ENCODE peak calls at places on chromosome 6, in six cellular contexts. One of them, this sample, is unnamed. For H3K4me1, the result is how much of the 10 kb centered on the place peaks cover.

GRCh38 chr6:140174509-140174908 is 800.1 kb upstream of the CITED2 start:
- DNase-seq in A549: peak
- DNase-seq in CD4-positive, alpha-beta memory T cell: no peak
- DNase-seq in iPS DF 6.9: no peak
- DNase-seq in lung: no peak
- DNase-seq in astrocyte: peak
- DNase-seq in this sample: peak

GRCh38 chr6:74280130-74280692 is 584.2 kb downstream of the CD109 start:
- DNase-seq in CD4-positive, alpha-beta memory T cell: no peak
- DNase-seq in iPS DF 6.9: peak
- DNase-seq in astrocyte: no peak
- DNase-seq in A549: peak
- DNase-seq in lung: no peak
- DNase-seq in this sample: peak

GRCh38 chr6:16003197-16003491 is 125.7 kb upstream of the MYLIP start:
- DNase-seq in lung: no peak
- DNase-seq in A549: no peak
- DNase-seq in astrocyte: no peak
- DNase-seq in iPS DF 6.9: no peak
- DNase-seq in CD4-positive, alpha-beta memory T cell: no peak
- DNase-seq in this sample: no peak

GRCh38 chr6:101912266-101912665 is 518.8 kb downstream of the GRIK2 start:
- DNase-seq in astrocyte: no peak
- DNase-seq in CD4-positive, alpha-beta memory T cell: no peak
- DNase-seq in iPS DF 6.9: no peak
- DNase-seq in lung: no peak
- DNase-seq in A549: no peak
- DNase-seq in this sample: no peak

GRCh38 chr6:34305982-34306702 is 57.3 kb upstream of the SMIM29 start:
- DNase-seq in A549: no peak
- DNase-seq in lung: no peak
- DNase-seq in astrocyte: peak
- DNase-seq in iPS DF 6.9: no peak
- DNase-seq in CD4-positive, alpha-beta memory T cell: no peak
- DNase-seq in this sample: no peak

GRCh38 chr6:43823390-43823789 is 53.4 kb downstream of the VEGFA start:
- DNase-seq in astrocyte: no peak
- DNase-seq in lung: no peak
- DNase-seq in CD4-positive, alpha-beta memory T cell: no peak
- DNase-seq in iPS DF 6.9: no peak
- DNase-seq in A549: no peak
- DNase-seq in this sample: no peak

GRCh38 chr6:166957087-166957804 is 896 bp upstream of the RNASET2 start:
- DNase-seq in CD4-positive, alpha-beta memory T cell: peak
- DNase-seq in iPS DF 6.9: no peak
- DNase-seq in lung: peak
- DNase-seq in astrocyte: no peak
- DNase-seq in A549: no peak
- DNase-seq in this sample: no peak

GRCh38 chr6:132364675-132365074 is 36.6 kb downstream of the MOXD1 start:
- DNase-seq in CD4-positive, alpha-beta memory T cell: no peak
- DNase-seq in A549: no peak
- DNase-seq in lung: no peak
- DNase-seq in astrocyte: no peak
- DNase-seq in iPS DF 6.9: no peak
- DNase-seq in this sample: no peak

GRCh38 chr6:16663896-16664295 is 97.4 kb downstream of the ATXN1 start:
- DNase-seq in A549: no peak
- DNase-seq in iPS DF 6.9: no peak
- DNase-seq in lung: no peak
- DNase-seq in astrocyte: no peak
- DNase-seq in CD4-positive, alpha-beta memory T cell: no peak
- DNase-seq in this sample: no peak

DNA sequence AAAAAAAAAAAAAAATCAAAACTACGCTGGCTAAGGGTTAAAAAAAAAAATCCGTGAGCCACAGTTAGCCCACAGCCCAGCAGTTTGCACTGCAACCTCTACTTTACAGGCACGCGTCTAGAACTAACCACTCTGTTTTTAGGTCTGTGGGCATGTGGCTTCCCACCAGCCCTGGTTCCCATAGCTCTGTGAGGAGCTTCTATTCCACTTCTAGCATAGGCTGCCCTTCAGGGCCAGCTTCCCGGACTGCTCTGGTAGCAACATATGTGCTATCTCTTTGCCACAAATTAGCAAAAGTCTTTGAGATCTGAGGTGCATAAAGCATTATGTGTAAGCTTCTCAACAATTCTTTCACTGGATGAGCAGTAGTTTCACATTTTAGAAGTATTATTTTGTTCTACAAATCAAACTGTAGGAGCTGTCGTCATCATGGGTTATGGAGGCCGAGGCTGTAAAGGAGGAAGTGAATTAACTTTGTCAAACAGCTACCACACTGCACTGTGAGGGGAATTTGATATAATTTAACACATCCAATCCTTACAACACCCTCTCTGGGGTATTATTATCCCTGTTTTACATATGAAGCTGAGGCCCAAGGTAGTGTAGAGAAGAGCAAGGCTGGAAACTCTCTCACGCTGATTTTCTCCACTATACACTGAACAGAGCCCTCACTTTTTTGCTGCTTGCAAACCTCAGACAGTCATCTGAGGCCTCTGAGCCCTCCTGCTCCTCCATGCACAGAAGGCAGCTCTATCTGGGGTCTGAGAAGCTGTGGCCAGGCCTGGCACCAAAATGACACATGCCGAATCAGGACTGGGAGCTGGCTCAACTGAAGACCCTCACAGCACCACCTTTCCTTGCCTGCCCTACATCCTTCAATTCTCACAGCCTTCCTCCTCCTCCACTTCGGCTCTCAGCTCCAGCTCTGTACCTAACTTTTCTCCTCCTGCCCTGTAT is 35.3 kb downstream of the MAN1A1 start:
- DNase-seq in iPS DF 6.9: no peak
- DNase-seq in lung: no peak
- DNase-seq in astrocyte: no peak
- DNase-seq in A549: no peak
- DNase-seq in CD4-positive, alpha-beta memory T cell: peak
- DNase-seq in this sample: no peak
- H3K4me1 ChIP-seq in iPS DF 6.9: under half
- H3K4me1 ChIP-seq in lung: under half
- H3K4me1 ChIP-seq in astrocyte: under half
- H3K4me1 ChIP-seq in A549: under half
- H3K4me1 ChIP-seq in CD4-positive, alpha-beta memory T cell: half or more
- H3K4me1 ChIP-seq in this sample: under half

GRCh38 chr6:14025160-14025559 is 92.4 kb upstream of the CD83 start:
- DNase-seq in iPS DF 6.9: no peak
- DNase-seq in astrocyte: no peak
- DNase-seq in A549: no peak
- DNase-seq in CD4-positive, alpha-beta memory T cell: no peak
- DNase-seq in lung: no peak
- DNase-seq in this sample: no peak
- H3K4me1 ChIP-seq in iPS DF 6.9: under half
- H3K4me1 ChIP-seq in astrocyte: under half
- H3K4me1 ChIP-seq in A549: under half
- H3K4me1 ChIP-seq in CD4-positive, alpha-beta memory T cell: under half
- H3K4me1 ChIP-seq in lung: under half
- H3K4me1 ChIP-seq in this sample: under half

DNA sequence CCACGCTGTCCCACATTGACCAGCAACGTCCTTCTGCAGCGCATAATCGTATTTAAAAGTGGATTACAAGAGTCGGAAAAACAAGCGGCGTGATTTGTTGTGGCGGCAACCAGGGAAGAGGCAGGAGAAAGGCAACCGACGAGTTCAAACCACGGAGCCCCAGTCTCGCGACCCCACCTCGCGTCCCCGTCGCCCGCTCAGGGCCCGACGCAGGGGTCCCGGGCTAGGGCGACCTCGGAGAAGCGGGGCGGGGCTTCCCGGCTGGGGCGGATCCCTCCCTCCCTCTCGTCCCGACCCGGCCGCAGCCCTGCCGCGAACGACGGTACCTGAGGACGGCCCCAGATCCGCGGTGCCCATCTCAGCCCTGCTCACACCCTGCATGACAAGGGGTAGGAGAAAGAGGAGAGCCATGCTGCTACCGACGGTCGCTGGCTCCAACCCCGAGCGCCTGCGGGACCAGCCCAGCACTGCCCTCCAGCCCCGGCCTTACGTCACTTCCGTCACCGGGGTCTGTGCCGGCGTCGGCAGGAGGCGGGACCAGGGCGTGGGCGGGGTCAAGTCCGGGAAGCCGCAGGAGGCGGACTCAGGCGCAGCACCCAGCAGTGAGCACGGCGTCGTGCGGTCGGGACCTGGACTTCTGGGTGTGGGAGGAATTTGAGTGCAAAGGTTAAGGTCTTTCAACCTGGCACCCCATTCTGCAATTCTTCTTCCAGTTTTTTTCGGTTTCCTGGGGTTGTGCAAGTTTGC is at the start of gene IFNGR1:
- DNase-seq in astrocyte: peak
- DNase-seq in A549: peak
- DNase-seq in lung: peak
- DNase-seq in CD4-positive, alpha-beta memory T cell: peak
- DNase-seq in iPS DF 6.9: peak
- DNase-seq in this sample: peak
- H3K4me1 ChIP-seq in astrocyte: under half
- H3K4me1 ChIP-seq in A549: under half
- H3K4me1 ChIP-seq in lung: under half
- H3K4me1 ChIP-seq in CD4-positive, alpha-beta memory T cell: half or more
- H3K4me1 ChIP-seq in iPS DF 6.9: under half
- H3K4me1 ChIP-seq in this sample: under half

GRCh38 chr6:108653864-108654402 is 93.2 kb downstream of the FOXO3 start:
- DNase-seq in CD4-positive, alpha-beta memory T cell: no peak
- DNase-seq in A549: no peak
- DNase-seq in iPS DF 6.9: no peak
- DNase-seq in lung: peak
- DNase-seq in astrocyte: peak
- DNase-seq in this sample: no peak
- H3K4me1 ChIP-seq in CD4-positive, alpha-beta memory T cell: under half
- H3K4me1 ChIP-seq in A549: under half
- H3K4me1 ChIP-seq in iPS DF 6.9: under half
- H3K4me1 ChIP-seq in lung: under half
- H3K4me1 ChIP-seq in astrocyte: under half
- H3K4me1 ChIP-seq in this sample: half or more

DNA sequence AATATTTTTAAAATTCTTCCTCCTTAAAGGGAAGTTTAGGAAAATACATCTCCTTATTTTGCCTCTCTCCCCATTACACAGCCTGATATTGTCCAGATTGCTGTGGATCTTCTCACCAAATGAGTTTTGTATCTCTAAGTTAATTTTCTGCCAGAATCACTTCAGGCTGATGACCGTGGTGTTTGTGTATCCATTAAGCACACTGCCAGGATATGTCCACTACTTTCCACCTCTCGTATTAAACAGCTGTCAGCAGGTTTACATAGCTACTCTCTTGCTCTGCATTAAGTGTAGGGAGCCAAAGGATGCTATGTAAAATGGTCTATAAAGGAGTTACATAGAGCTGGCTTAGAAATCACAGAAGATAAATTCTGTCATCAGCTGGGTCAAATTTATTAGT is 201.1 kb downstream of the ZFAND3 start:
- DNase-seq in lung: no peak
- DNase-seq in iPS DF 6.9: no peak
- DNase-seq in A549: no peak
- DNase-seq in astrocyte: no peak
- DNase-seq in CD4-positive, alpha-beta memory T cell: no peak
- DNase-seq in this sample: peak
- H3K4me1 ChIP-seq in lung: under half
- H3K4me1 ChIP-seq in iPS DF 6.9: under half
- H3K4me1 ChIP-seq in A549: under half
- H3K4me1 ChIP-seq in astrocyte: under half
- H3K4me1 ChIP-seq in CD4-positive, alpha-beta memory T cell: under half
- H3K4me1 ChIP-seq in this sample: under half

DNA sequence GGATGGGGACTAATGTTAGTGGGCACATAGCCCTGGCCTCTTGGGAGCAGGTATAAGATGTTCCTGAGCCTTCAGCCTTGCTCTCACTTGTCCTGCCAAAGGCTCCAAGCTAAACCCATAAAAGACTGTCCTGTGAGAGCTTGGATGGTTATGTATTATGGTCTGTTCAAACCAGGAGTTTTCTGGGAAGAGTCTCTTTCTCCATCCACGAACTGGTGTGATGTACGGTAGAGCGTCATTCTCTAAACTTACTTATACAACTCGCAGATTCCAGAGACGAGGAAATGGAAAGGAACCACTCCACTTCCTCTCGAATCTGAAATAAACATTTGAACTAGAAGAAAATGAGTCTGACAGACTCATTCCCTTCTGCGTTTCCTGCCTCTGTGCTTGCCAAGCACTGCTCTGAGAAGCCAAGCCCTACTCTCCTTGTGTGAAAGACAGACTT is 5.3 kb downstream of the SOBP start:
- DNase-seq in CD4-positive, alpha-beta memory T cell: no peak
- DNase-seq in iPS DF 6.9: no peak
- DNase-seq in A549: no peak
- DNase-seq in lung: no peak
- DNase-seq in astrocyte: no peak
- DNase-seq in this sample: peak
- H3K4me1 ChIP-seq in CD4-positive, alpha-beta memory T cell: under half
- H3K4me1 ChIP-seq in iPS DF 6.9: under half
- H3K4me1 ChIP-seq in A549: under half
- H3K4me1 ChIP-seq in lung: under half
- H3K4me1 ChIP-seq in astrocyte: under half
- H3K4me1 ChIP-seq in this sample: under half

This sample was measured in osteoblast.